ENCODE peak calls at places on chromosome 2, in four cellular contexts. One of them, this sample, is unnamed.
A peak's percentile ranks its signal among the peaks of the same experiment; 100 is the strongest.

GRCh38 chr2:216352653-216353270 is 19.5 kb downstream of the MARCHF4 start:
- DNase-seq in sigmoid colon: no peak
- DNase-seq in prostate gland: no peak
- DNase-seq in GM12891: no peak
- DNase-seq in this sample: no peak

GRCh38 chr2:39620067-39620466 is 45.6 kb upstream of the TMEM178A start:
- DNase-seq in prostate gland: peak; percentile 22
- DNase-seq in sigmoid colon: peak; percentile 81
- DNase-seq in GM12891: no peak
- DNase-seq in this sample: no peak

GRCh38 chr2:9424447-9425164 is 1.2 kb downstream of the CPSF3 start:
- DNase-seq in prostate gland: no peak
- DNase-seq in sigmoid colon: no peak
- DNase-seq in GM12891: no peak
- DNase-seq in this sample: no peak

GRCh38 chr2:172540421-172540820 is 15.5 kb upstream of the PDK1 start:
- DNase-seq in prostate gland: no peak
- DNase-seq in GM12891: no peak
- DNase-seq in sigmoid colon: no peak
- DNase-seq in this sample: no peak

GRCh38 chr2:230949966-230950832 is 25.2 kb upstream of the GPR55 start:
- DNase-seq in prostate gland: no peak
- DNase-seq in sigmoid colon: no peak
- DNase-seq in GM12891: no peak
- DNase-seq in this sample: no peak

GRCh38 chr2:197873293-197873701 is 68.9 kb downstream of the PLCL1 start:
- DNase-seq in sigmoid colon: no peak
- DNase-seq in prostate gland: no peak
- DNase-seq in GM12891: no peak
- DNase-seq in this sample: no peak

GRCh38 chr2:225600865-225601264 is 201.4 kb downstream of the NYAP2 start:
- DNase-seq in sigmoid colon: no peak
- DNase-seq in prostate gland: no peak
- DNase-seq in GM12891: no peak
- DNase-seq in this sample: no peak

GRCh38 chr2:219428469-219428868 is 6.2 kb upstream of the SPEG start:
- DNase-seq in sigmoid colon: no peak
- DNase-seq in prostate gland: no peak
- DNase-seq in GM12891: no peak
- DNase-seq in this sample: no peak

GRCh38 chr2:150141241-150142001 is 346.0 kb downstream of the RND3 start:
- DNase-seq in prostate gland: no peak
- DNase-seq in GM12891: no peak
- DNase-seq in sigmoid colon: no peak
- DNase-seq in this sample: no peak

GRCh38 chr2:212958757-212959295 is 192.6 kb downstream of the IKZF2 start:
- DNase-seq in sigmoid colon: no peak
- DNase-seq in GM12891: no peak
- DNase-seq in prostate gland: no peak
- DNase-seq in this sample: no peak

GRCh38 chr2:216710531-216711282 is 15.4 kb upstream of the IGFBP5 start:
- DNase-seq in sigmoid colon: peak; percentile 89
- DNase-seq in GM12891: no peak
- DNase-seq in prostate gland: no peak
- DNase-seq in this sample: peak; percentile 59

GRCh38 chr2:222398446-222398885 is 25.9 kb upstream of the SGPP2 start:
- DNase-seq in prostate gland: no peak
- DNase-seq in sigmoid colon: no peak
- DNase-seq in GM12891: no peak
- DNase-seq in this sample: no peak

GRCh38 chr2:11254100-11254536 is 90.3 kb downstream of the ROCK2 start:
- DNase-seq in sigmoid colon: no peak
- DNase-seq in GM12891: no peak
- DNase-seq in prostate gland: no peak
- DNase-seq in this sample: no peak

GRCh38 chr2:234273887-234274584 is 222.8 kb downstream of the ARL4C start:
- DNase-seq in sigmoid colon: no peak
- DNase-seq in prostate gland: no peak
- DNase-seq in GM12891: no peak
- DNase-seq in this sample: no peak

GRCh38 chr2:172677363-172677762 is 58.3 kb upstream of the RAPGEF4 start:
- DNase-seq in prostate gland: no peak
- DNase-seq in GM12891: no peak
- DNase-seq in sigmoid colon: no peak
- DNase-seq in this sample: no peak

GRCh38 chr2:211093743-211094303 is 537.4 kb downstream of the CPS1 start:
- DNase-seq in GM12891: no peak
- DNase-seq in prostate gland: no peak
- DNase-seq in sigmoid colon: no peak
- DNase-seq in this sample: no peak

GRCh38 chr2:46770622-46771021 is 145.0 kb downstream of the MCFD2 start:
- DNase-seq in sigmoid colon: no peak
- DNase-seq in prostate gland: no peak
- DNase-seq in GM12891: no peak
- DNase-seq in this sample: no peak

GRCh38 chr2:192010073-192010472 is 163.2 kb upstream of the CAVIN2 start:
- DNase-seq in prostate gland: no peak
- DNase-seq in sigmoid colon: no peak
- DNase-seq in GM12891: no peak
- DNase-seq in this sample: no peak

GRCh38 chr2:12176621-12177020 is 430.2 kb downstream of the LPIN1 start:
- DNase-seq in sigmoid colon: no peak
- DNase-seq in prostate gland: no peak
- DNase-seq in GM12891: no peak
- DNase-seq in this sample: no peak

GRCh38 chr2:30232027-30232800 is 880 bp downstream of the LBH start:
- DNase-seq in GM12891: peak; percentile 70
- DNase-seq in sigmoid colon: peak; percentile 86
- DNase-seq in prostate gland: peak; percentile 27
- DNase-seq in this sample: peak; percentile 96

GRCh38 chr2:44974064-44974715 is 32.7 kb downstream of the SIX3 start:
- DNase-seq in prostate gland: no peak
- DNase-seq in sigmoid colon: no peak
- DNase-seq in GM12891: no peak
- DNase-seq in this sample: no peak

GRCh38 chr2:20483496-20483895 is 36.6 kb downstream of the RHOB start:
- DNase-seq in GM12891: no peak
- DNase-seq in prostate gland: peak; percentile 49
- DNase-seq in sigmoid colon: peak; percentile 91
- DNase-seq in this sample: no peak

GRCh38 chr2:176729706-176730569 is 460.7 kb downstream of the MTX2 start:
- DNase-seq in prostate gland: peak; percentile 32
- DNase-seq in GM12891: no peak
- DNase-seq in sigmoid colon: no peak
- DNase-seq in this sample: no peak

GRCh38 chr2:55093381-55093780 is 43.1 kb upstream of the RTN4 start:
- DNase-seq in prostate gland: no peak
- DNase-seq in sigmoid colon: no peak
- DNase-seq in GM12891: no peak
- DNase-seq in this sample: no peak

GRCh38 chr2:88540346-88540745 is 86.9 kb downstream of the EIF2AK3 start:
- DNase-seq in sigmoid colon: no peak
- DNase-seq in prostate gland: no peak
- DNase-seq in GM12891: no peak
- DNase-seq in this sample: no peak

GRCh38 chr2:15626126-15626525 is 34.5 kb downstream of the DDX1 start:
- DNase-seq in prostate gland: no peak
- DNase-seq in GM12891: no peak
- DNase-seq in sigmoid colon: no peak
- DNase-seq in this sample: no peak

GRCh38 chr2:239800785-239801184 is 224.4 kb downstream of the NDUFA10 start:
- DNase-seq in GM12891: no peak
- DNase-seq in sigmoid colon: peak; percentile 24
- DNase-seq in prostate gland: no peak
- DNase-seq in this sample: no peak

GRCh38 chr2:209933499-209934458 is 68.7 kb upstream of the RPE start:
- DNase-seq in prostate gland: peak; percentile 76
- DNase-seq in sigmoid colon: no peak
- DNase-seq in GM12891: no peak
- DNase-seq in this sample: no peak

GRCh38 chr2:29245742-29246387 is 130.7 kb downstream of the CLIP4 start:
- DNase-seq in GM12891: peak; percentile 27
- DNase-seq in prostate gland: no peak
- DNase-seq in sigmoid colon: no peak
- DNase-seq in this sample: no peak

GRCh38 chr2:188291617-188292445 is at the start of gene GULP1:
- DNase-seq in GM12891: peak; percentile 5
- DNase-seq in prostate gland: peak; percentile 70
- DNase-seq in sigmoid colon: peak; percentile 90
- DNase-seq in this sample: peak; percentile 77

GRCh38 chr2:233981574-233982420 is 64.6 kb downstream of the TRPM8 start:
- DNase-seq in GM12891: no peak
- DNase-seq in prostate gland: no peak
- DNase-seq in sigmoid colon: no peak
- DNase-seq in this sample: no peak

GRCh38 chr2:145190031-145190703 is 670.2 kb upstream of the ZEB2 start:
- DNase-seq in GM12891: no peak
- DNase-seq in prostate gland: no peak
- DNase-seq in sigmoid colon: no peak
- DNase-seq in this sample: no peak

GRCh38 chr2:174546519-174547506 is 50.8 kb downstream of the WIPF1 start:
- DNase-seq in sigmoid colon: no peak
- DNase-seq in prostate gland: no peak
- DNase-seq in GM12891: no peak
- DNase-seq in this sample: no peak

GRCh38 chr2:2324119-2324518 is 7.0 kb downstream of the MYT1L start:
- DNase-seq in sigmoid colon: no peak
- DNase-seq in GM12891: no peak
- DNase-seq in prostate gland: no peak
- DNase-seq in this sample: no peak

GRCh38 chr2:2324565-2325101 is 6.4 kb downstream of the MYT1L start:
- DNase-seq in sigmoid colon: no peak
- DNase-seq in GM12891: no peak
- DNase-seq in prostate gland: no peak
- DNase-seq in this sample: no peak

GRCh38 chr2:2326653-2327052 is 4.4 kb downstream of the MYT1L start:
- DNase-seq in GM12891: no peak
- DNase-seq in sigmoid colon: no peak
- DNase-seq in prostate gland: no peak
- DNase-seq in this sample: no peak

GRCh38 chr2:2325538-2325937 is 5.5 kb downstream of the MYT1L start:
- DNase-seq in GM12891: no peak
- DNase-seq in sigmoid colon: no peak
- DNase-seq in prostate gland: no peak
- DNase-seq in this sample: no peak

DNA sequence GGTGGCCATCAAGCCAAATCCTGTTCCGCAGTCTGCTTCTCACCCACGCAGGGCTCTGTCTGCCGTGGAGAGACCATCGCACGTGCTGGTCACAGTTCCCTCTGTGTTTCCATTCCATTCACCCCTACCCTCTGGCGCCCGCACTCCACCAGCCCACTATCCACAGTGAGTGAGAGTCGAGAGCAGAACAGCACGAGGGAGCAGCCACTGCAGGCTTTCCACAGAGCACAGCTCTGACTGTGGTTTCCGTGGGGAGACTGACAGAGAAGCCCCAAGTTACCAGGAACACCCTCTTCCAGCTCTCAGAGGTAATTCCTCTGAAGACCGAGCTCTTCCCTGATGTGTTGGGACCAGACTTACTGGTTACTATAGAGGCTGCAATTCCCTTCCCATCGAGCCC is 5.0 kb downstream of the MYT1L start:
- DNase-seq in prostate gland: no peak
- DNase-seq in sigmoid colon: no peak
- DNase-seq in GM12891: no peak
- DNase-seq in this sample: no peak
- TF ChIP-seq POLR2AphosphoS5 in prostate gland: no peak
- TF ChIP-seq POLR2AphosphoS5 in sigmoid colon: no peak
- TF ChIP-seq POLR2AphosphoS5 in GM12891: no peak
- TF ChIP-seq POLR2AphosphoS5 in this sample: no peak

GRCh38 chr2:165609672-165610071 is 140.2 kb downstream of the CSRNP3 start:
- DNase-seq in sigmoid colon: no peak
- DNase-seq in prostate gland: no peak
- DNase-seq in GM12891: no peak
- DNase-seq in this sample: no peak

DNA sequence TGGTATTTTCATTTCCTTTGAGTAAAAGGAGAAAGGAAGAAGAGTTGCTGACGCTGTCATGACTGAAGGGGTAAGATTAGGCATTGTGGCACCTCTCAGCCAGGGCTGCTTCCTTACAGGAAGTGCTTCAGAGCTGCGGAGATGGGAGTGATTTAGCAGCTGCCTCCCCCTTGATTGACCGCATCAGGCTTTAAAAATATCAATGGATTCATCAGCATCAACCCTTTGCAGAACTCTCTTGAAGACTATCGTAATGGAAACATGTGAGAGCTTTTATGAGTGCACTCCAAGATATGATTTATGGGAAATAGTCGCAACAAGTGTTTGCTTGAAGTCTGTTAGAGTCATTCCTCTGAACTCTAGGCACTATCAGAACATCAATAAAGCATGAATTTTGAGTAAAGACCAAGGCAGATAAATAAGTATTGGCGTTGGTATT is 141.1 kb downstream of the CSRNP3 start:
- DNase-seq in prostate gland: no peak
- DNase-seq in GM12891: no peak
- DNase-seq in sigmoid colon: no peak
- DNase-seq in this sample: no peak
- TF ChIP-seq POLR2AphosphoS5 in prostate gland: no peak
- TF ChIP-seq POLR2AphosphoS5 in GM12891: no peak
- TF ChIP-seq POLR2AphosphoS5 in sigmoid colon: no peak
- TF ChIP-seq POLR2AphosphoS5 in this sample: no peak

GRCh38 chr2:217915706-217916105 is 87.1 kb downstream of the TNS1 start:
- DNase-seq in sigmoid colon: peak; percentile 88
- DNase-seq in GM12891: no peak
- DNase-seq in prostate gland: no peak
- DNase-seq in this sample: no peak
- TF ChIP-seq POLR2AphosphoS5 in sigmoid colon: peak; percentile 76
- TF ChIP-seq POLR2AphosphoS5 in GM12891: no peak
- TF ChIP-seq POLR2AphosphoS5 in prostate gland: no peak
- TF ChIP-seq POLR2AphosphoS5 in this sample: peak; percentile 67

DNA sequence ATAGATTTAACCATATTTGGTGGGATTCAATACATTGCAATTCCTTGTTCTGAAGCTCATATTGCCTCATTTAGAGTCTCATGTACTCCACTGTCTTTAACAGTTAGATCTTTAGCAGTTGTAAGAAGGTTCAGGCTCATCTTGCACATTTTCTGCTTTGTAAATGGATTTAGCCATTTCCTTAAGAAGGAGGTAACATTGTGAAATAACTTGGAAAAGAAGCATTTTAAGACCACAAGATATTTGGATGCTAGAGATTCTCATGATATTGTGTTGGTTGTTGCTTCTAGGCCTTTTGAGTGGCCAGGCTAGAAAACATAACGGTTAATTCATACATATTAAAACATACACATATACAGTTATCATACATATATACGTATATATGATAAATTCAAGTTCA is 445.8 kb upstream of the NXPH2 start:
- DNase-seq in GM12891: no peak
- DNase-seq in prostate gland: no peak
- DNase-seq in sigmoid colon: no peak
- DNase-seq in this sample: no peak
- TF ChIP-seq POLR2AphosphoS5 in GM12891: no peak
- TF ChIP-seq POLR2AphosphoS5 in prostate gland: no peak
- TF ChIP-seq POLR2AphosphoS5 in sigmoid colon: no peak
- TF ChIP-seq POLR2AphosphoS5 in this sample: no peak